ENCODE peak calls at places on chromosomes 1 and 21, in nine cellular contexts. H is neural progenitor cell; M is stimulated activated CD8-positive, alpha-beta memory T cell treated with anti-CD3 and anti-CD28 coated beads, Interleukin-15, amount 100 ng/mL, for 24 hours; B is NAMALWA; S is SW 1271; U is LHCN-M2; W is NCI-H345; V is mesenchymal stem cell; G is activated CD4-positive, alpha-beta T cell treated with anti-CD3 and anti-CD28 coated beads, Interleukin-2, amount 50 U/mL, for 1 hour. F is an unnamed sample.

GRCh38 chr1:245571872-245572294 is 417.1 kb downstream of the KIF26B start:
- DNase-seq in H (peak; percentile 61), M (no peak), B (no peak), S (no peak), U (no peak), W (no peak), V (no peak), G (no peak), F (no peak)

GRCh38 chr21:42546433-42546832 is 32.8 kb downstream of the SLC37A1 start:
- DNase-seq in H (no peak), M (no peak), B (no peak), S (no peak), U (no peak), W (no peak), V (no peak), G (no peak), F (no peak)

GRCh38 chr1:69122373-69122772 is 445.3 kb upstream of the LRRC7 start:
- DNase-seq in H (no peak), M (no peak), B (no peak), S (no peak), U (no peak), W (no peak), V (no peak), G (no peak), F (no peak)

GRCh38 chr21:42548687-42549406 is 35.2 kb downstream of the SLC37A1 start:
- DNase-seq in H (no peak), M (no peak), B (no peak), S (no peak), U (no peak), W (no peak), V (no peak), G (no peak), F (no peak)

GRCh38 chr21:20396798-20397197 is 601.4 kb upstream of the NCAM2 start:
- DNase-seq in H (no peak), M (no peak), B (no peak), S (no peak), U (no peak), W (no peak), V (no peak), G (no peak), F (no peak)

GRCh38 chr1:88891318-88892145 is at the start of gene GTF2B:
- DNase-seq in H (peak; percentile 88), M (peak; percentile 71), B (peak; percentile 97), S (peak; percentile 76), U (peak; percentile 95), W (peak; percentile 95), V (peak; percentile 98), G (peak; percentile 92), F (peak; percentile 99)

GRCh38 chr1:169466259-169467230 is 19.2 kb downstream of the SLC19A2 start:
- DNase-seq in H (no peak), M (no peak), B (peak; percentile 61), S (no peak), U (peak; percentile 42), W (no peak), V (peak; percentile 62), G (no peak), F (no peak)

GRCh38 chr1:99851850-99852454 is 1.8 kb downstream of the AGL start:
- DNase-seq in H (no peak), M (no peak), B (no peak), S (no peak), U (no peak), W (no peak), V (no peak), G (no peak), F (no peak)

GRCh38 chr1:36352910-36353878 is 29.7 kb upstream of the EVA1B start:
- DNase-seq in H (no peak), M (no peak), B (no peak), S (no peak), U (peak; percentile 83), W (no peak), V (peak; percentile 83), G (no peak), F (no peak)

GRCh38 chr1:36573445-36573844 is 90.7 kb upstream of the CSF3R start:
- DNase-seq in H (no peak), M (no peak), B (no peak), S (no peak), U (no peak), W (no peak), V (no peak), G (no peak), F (no peak)

GRCh38 chr1:237031480-237031879 is 10.5 kb upstream of the RYR2 start:
- DNase-seq in H (no peak), M (no peak), B (no peak), S (no peak), U (no peak), W (no peak), V (no peak), G (no peak), F (no peak)

GRCh38 chr1:200040516-200041138 is 13.1 kb downstream of the NR5A2 start:
- DNase-seq in H (peak; percentile 59), M (no peak), B (no peak), S (no peak), U (no peak), W (no peak), V (peak; percentile 30), G (no peak), F (no peak)

GRCh38 chr1:66519988-66520387 is 14.0 kb upstream of the SGIP1 start:
- DNase-seq in H (no peak), M (no peak), B (no peak), S (no peak), U (no peak), W (peak; percentile 17), V (no peak), G (no peak), F (no peak)

GRCh38 chr1:198937231-198938031 is 298.6 kb downstream of the PTPRC start:
- DNase-seq in H (peak; percentile 24), M (no peak), B (peak; percentile 97), S (peak; percentile 72), U (peak; percentile 97), W (peak; percentile 83), V (peak; percentile 97), G (no peak), F (peak; percentile 93)

GRCh38 chr1:212428496-212428895 is 4.2 kb upstream of the NENF start:
- DNase-seq in H (no peak), M (no peak), B (no peak), S (no peak), U (no peak), W (no peak), V (no peak), G (no peak), F (no peak)

GRCh38 chr1:11879311-11880180 is 20.8 kb upstream of the NPPB start:
- DNase-seq in H (no peak), M (no peak), B (no peak), S (no peak), U (no peak), W (no peak), V (no peak), G (no peak), F (no peak)

GRCh38 chr1:154400381-154400801 is 4.8 kb upstream of the IL6R start:
- DNase-seq in H (no peak), M (no peak), B (no peak), S (no peak), U (no peak), W (no peak), V (no peak), G (no peak), F (no peak)

GRCh38 chr21:39788383-39788782 is 43.4 kb downstream of the IGSF5 start:
- DNase-seq in H (peak; percentile 91), M (no peak), B (no peak), S (peak; percentile 40), U (peak; percentile 57), W (peak; percentile 74), V (peak; percentile 9), G (no peak), F (peak; percentile 48)

GRCh38 chr21:39012314-39013230 is 170.7 kb downstream of the PSMG1 start:
- DNase-seq in H (no peak), M (no peak), B (no peak), S (no peak), U (no peak), W (no peak), V (no peak), G (no peak), F (no peak)

GRCh38 chr1:17588048-17588781 is 48.7 kb downstream of the ARHGEF10L start:
- DNase-seq in H (peak; percentile 39), M (no peak), B (no peak), S (no peak), U (peak; percentile 89), W (no peak), V (peak; percentile 65), G (no peak), F (no peak)

GRCh38 chr1:166859597-166859996 is 16.5 kb downstream of the TADA1 start:
- DNase-seq in H (no peak), M (no peak), B (no peak), S (no peak), U (no peak), W (no peak), V (no peak), G (no peak), F (peak; percentile 59)

GRCh38 chr1:93437976-93438605 is 9.8 kb upstream of the FNBP1L start:
- DNase-seq in H (peak; percentile 50), M (no peak), B (peak; percentile 77), S (no peak), U (peak; percentile 53), W (peak; percentile 57), V (peak; percentile 61), G (no peak), F (peak; percentile 81)

GRCh38 chr1:8419172-8419571 is 101.3 kb downstream of the SLC45A1 start:
- DNase-seq in H (peak; percentile 53), M (no peak), B (no peak), S (no peak), U (peak; percentile 40), W (no peak), V (peak; percentile 93), G (no peak), F (no peak)

GRCh38 chr1:22131875-22132486 is 10.9 kb downstream of the WNT4 start:
- DNase-seq in H (peak; percentile 82), M (peak; percentile 44), B (peak; percentile 69), S (no peak), U (no peak), W (peak; percentile 56), V (peak; percentile 44), G (peak; percentile 49), F (peak; percentile 77)

GRCh38 chr1:158199840-158200239 is 19.1 kb downstream of the CD1D start:
- DNase-seq in H (no peak), M (no peak), B (no peak), S (no peak), U (no peak), W (no peak), V (peak; percentile 53), G (no peak), F (no peak)

GRCh38 chr1:167486090-167486824 is 32.1 kb downstream of the CD247 start:
- DNase-seq in H (no peak), M (no peak), B (no peak), S (no peak), U (no peak), W (no peak), V (peak; percentile 3), G (no peak), F (no peak)

F was measured in Karpas-422.